ENCODE peak calls at places on chromosomes 13 and 19, in five cellular contexts. B, S, I, M and K are unnamed samples.

GRCh38 chr13:49690133-49690989 is 925 bp downstream of the EBPL start:
- DNase-seq in B (no peak), S (no peak), I (peak; percentile 19), M (peak; percentile 62), K (peak; percentile 33)

GRCh38 chr19:18173054-18173571 is 500 bp upstream of the IFI30 start:
- DNase-seq in B (no peak), S (no peak), I (peak; percentile 24), M (no peak), K (no peak)

GRCh38 chr19:41175825-41176734 is 16.9 kb upstream of the CYP2S1 start:
- DNase-seq in B (peak; percentile 92), S (peak; percentile 78), I (no peak), M (no peak), K (no peak)

GRCh38 chr19:55240713-55241020 is 12.1 kb upstream of the TMEM86B start:
- DNase-seq in B (no peak), S (no peak), I (no peak), M (no peak), K (no peak)

GRCh38 chr19:32863301-32863700 is 6.3 kb downstream of the SLC7A9 start:
- DNase-seq in B (no peak), S (no peak), I (no peak), M (no peak), K (no peak)

GRCh38 chr19:39325778-39326680 is 5.4 kb upstream of the LRFN1 start:
- DNase-seq in B (peak; percentile 51), S (no peak), I (peak; percentile 81), M (peak; percentile 53), K (peak; percentile 38)

GRCh38 chr13:27319404-27319803 is 48.8 kb downstream of the RASL11A start:
- DNase-seq in B (no peak), S (no peak), I (no peak), M (no peak), K (peak; percentile 34)

GRCh38 chr13:28611021-28611420 is 47.9 kb upstream of the POMP start:
- DNase-seq in B (no peak), S (no peak), I (no peak), M (no peak), K (no peak)

GRCh38 chr13:23876265-23876664 is 12.9 kb downstream of the MIPEP start:
- DNase-seq in B (no peak), S (no peak), I (no peak), M (peak; percentile 36), K (no peak)

GRCh38 chr13:86974251-86974994 is 696.7 kb upstream of the SLITRK5 start:
- DNase-seq in B (no peak), S (peak; percentile 49), I (no peak), M (no peak), K (no peak)

GRCh38 chr13:112953591-112954487 is 15.2 kb upstream of the MCF2L start:
- DNase-seq in B (no peak), S (no peak), I (no peak), M (no peak), K (no peak)

GRCh38 chr13:33611016-33611805 is 206.7 kb upstream of the RFC3 start:
- DNase-seq in B (no peak), S (no peak), I (no peak), M (no peak), K (no peak)

GRCh38 chr13:36329355-36329754 is 16.8 kb downstream of the SPART start:
- DNase-seq in B (no peak), S (no peak), I (no peak), M (no peak), K (no peak)

GRCh38 chr13:25648996-25649633 is 277.3 kb downstream of the ATP8A2 start:
- DNase-seq in B (no peak), S (no peak), I (no peak), M (no peak), K (no peak)

GRCh38 chr19:2249880-2250764 is 999 bp downstream of the AMH start:
- DNase-seq in B (no peak), S (peak; percentile 67), I (no peak), M (peak; percentile 36), K (no peak)

GRCh38 chr13:73223372-73223781 is 164.6 kb downstream of the KLF5 start:
- DNase-seq in B (no peak), S (no peak), I (no peak), M (no peak), K (no peak)

GRCh38 chr13:30479154-30479553 is 13.4 kb upstream of the HMGB1 start:
- DNase-seq in B (no peak), S (no peak), I (no peak), M (no peak), K (no peak)

GRCh38 chr19:50749490-50749889 is 20.8 kb upstream of the GPR32 start:
- DNase-seq in B (no peak), S (no peak), I (no peak), M (no peak), K (no peak)

GRCh38 chr19:5627395-5627904 is 4.6 kb downstream of the SAFB start:
- DNase-seq in B (no peak), S (no peak), I (peak; percentile 80), M (no peak), K (no peak)

GRCh38 chr13:109145631-109146030 is 516.2 kb downstream of the MYO16 start:
- DNase-seq in B (peak; percentile 58), S (no peak), I (peak; percentile 15), M (peak; percentile 79), K (peak; percentile 66)

GRCh38 chr19:38831142-38831605 is 420 bp downstream of the ECH1 start:
- DNase-seq in B (no peak), S (no peak), I (peak; percentile 53), M (peak; percentile 72), K (peak; percentile 56)

GRCh38 chr19:10748924-10749434 is 31.1 kb downstream of the DNM2 start:
- DNase-seq in B (peak; percentile 56), S (no peak), I (peak; percentile 77), M (peak; percentile 79), K (no peak)

GRCh38 chr19:5189318-5189607 is 151.3 kb downstream of the PTPRS start:
- DNase-seq in B (no peak), S (no peak), I (no peak), M (no peak), K (no peak)

GRCh38 chr19:49488046-49488862 is 846 bp downstream of the RPL13A start:
- DNase-seq in B (no peak), S (no peak), I (no peak), M (no peak), K (no peak)

GRCh38 chr19:5115771-5116202 is 146.9 kb downstream of the KDM4B start:
- DNase-seq in B (no peak), S (no peak), I (no peak), M (no peak), K (no peak)

GRCh38 chr13:30968734-30969335 is 36.4 kb downstream of the TEX26 start:
- DNase-seq in B (no peak), S (no peak), I (no peak), M (no peak), K (no peak)

GRCh38 chr13:94196426-94196825 is 283.1 kb downstream of the DCT start:
- DNase-seq in B (no peak), S (no peak), I (no peak), M (no peak), K (no peak)

GRCh38 chr19:35249848-35250711 is 1.3 kb downstream of the LSR start:
- DNase-seq in B (no peak), S (peak; percentile 39), I (no peak), M (no peak), K (no peak)

GRCh38 chr19:7539827-7540425 is 4.4 kb downstream of the PNPLA6 start:
- DNase-seq in B (no peak), S (no peak), I (no peak), M (no peak), K (no peak)
- TF ChIP-seq JUND in B (no peak), S (no peak), I (no peak), M (no peak), K (no peak)

DNA sequence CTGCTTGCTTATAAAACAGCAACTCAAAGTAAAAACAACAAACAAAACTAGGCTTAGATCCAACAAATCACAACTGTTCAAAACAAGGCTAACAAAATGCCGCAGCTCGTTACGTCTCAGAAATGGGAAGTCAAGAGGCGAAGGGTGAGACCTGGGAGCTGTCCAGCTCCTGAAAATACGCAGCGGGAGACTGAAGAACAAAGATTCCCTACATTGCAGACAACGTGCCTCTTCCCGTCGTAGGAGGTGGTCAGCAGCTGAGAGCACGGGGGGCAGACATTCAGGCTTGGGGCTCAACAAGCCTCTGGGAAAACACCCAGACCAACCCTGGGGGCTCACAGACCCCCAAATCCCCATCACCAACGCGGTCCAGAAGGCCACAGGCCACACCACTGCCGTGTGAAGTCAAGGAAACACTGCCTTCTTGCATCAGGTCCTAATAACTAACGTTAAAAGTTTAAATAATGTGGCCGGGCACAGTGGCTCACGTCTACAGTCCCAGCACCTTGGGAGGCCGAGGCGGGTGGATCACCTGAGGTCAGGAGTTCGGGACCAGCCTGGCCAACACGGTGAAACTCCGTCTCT is 13.5 kb downstream of the PLPP2 start:
- DNase-seq in B (no peak), S (peak; percentile 60), I (no peak), M (peak; percentile 3), K (no peak)
- TF ChIP-seq JUND in B (no peak), S (no peak), I (no peak), M (no peak), K (no peak)

DNA sequence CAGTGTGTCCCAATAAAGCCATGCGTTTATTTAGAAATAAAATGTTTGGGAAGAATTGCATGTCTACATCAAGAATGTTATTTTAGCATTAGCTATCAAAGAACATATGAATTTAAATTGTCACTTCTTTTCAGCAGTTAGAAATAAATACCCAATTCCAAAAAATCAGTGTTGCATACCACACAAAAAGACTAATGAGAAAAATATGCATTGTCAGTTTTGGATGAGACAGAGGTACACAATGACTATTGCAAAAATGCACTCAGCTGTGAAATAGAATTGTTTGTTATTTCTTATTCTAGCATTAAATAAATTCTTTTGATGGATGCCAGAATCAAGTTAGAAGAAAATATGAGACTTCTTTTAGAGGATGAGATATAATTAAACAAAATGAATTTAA is 833.9 kb downstream of the SLITRK1 start:
- DNase-seq in B (no peak), S (no peak), I (no peak), M (no peak), K (no peak)
- TF ChIP-seq JUND in B (no peak), S (no peak), I (no peak), M (no peak), K (no peak)

GRCh38 chr13:44715287-44716224 is 139.4 kb upstream of the TSC22D1 start:
- DNase-seq in B (no peak), S (no peak), I (no peak), M (peak; percentile 56), K (no peak)

GRCh38 chr13:44718467-44718866 is 142.3 kb upstream of the TSC22D1 start:
- DNase-seq in B (no peak), S (no peak), I (no peak), M (no peak), K (no peak)

DNA sequence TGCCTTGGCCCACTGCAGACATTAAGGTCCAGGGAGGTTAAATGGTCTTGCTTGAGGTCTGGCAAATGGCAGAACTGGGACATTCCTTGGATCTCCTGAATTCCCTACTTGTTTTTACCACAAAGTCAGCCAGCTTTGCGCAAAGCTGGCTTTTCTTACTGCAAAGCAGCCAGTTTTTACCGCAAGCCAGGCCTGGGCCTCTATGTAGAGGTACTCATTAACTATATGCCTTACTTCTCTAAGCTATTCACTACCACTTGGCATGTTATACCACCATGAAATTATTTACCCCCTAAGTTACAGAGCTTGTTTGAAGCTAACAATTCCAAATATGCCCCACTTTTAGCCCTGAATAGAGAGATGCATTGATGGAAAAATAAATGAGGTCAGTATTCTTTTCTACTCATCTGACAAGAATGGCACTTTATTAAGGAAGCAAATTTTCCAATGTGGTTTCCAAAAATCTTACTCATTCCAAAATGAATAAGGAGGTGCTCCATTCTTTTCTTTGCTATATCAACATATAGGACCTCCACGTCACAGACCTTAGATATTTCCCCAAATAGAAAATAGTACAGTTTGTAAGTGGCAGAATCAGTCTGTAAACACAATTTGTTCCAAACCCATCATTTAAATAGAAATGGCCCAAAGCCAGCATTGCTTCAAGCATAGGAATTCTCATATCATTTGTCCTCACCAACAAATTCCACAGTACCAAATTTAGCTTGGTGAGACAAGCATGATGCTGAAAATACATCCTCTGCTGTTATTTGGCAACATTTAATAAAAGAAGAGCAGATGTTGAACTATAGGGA is 143.9 kb upstream of the TSC22D1 start:
- DNase-seq in B (no peak), S (no peak), I (no peak), M (no peak), K (no peak)
- TF ChIP-seq JUND in B (no peak), S (no peak), I (no peak), M (peak; percentile 62), K (no peak)